ENCODE peak calls at places on chromosomes 5 and 9, in ten cellular contexts. Z, K, W, V, U, A, I, T, S and E are unnamed samples.

GRCh38 chr5:14451866-14452265 is 129.7 kb upstream of the OTULINL start:
- DNase-seq in Z (no peak), K (no peak), W (no peak), V (no peak), U (no peak), A (no peak), I (no peak), T (no peak), S (peak), E (no peak)

GRCh38 chr9:87827341-87827740 is 55.3 kb upstream of the SPATA31E1 start:
- DNase-seq in Z (no peak), K (no peak), W (no peak), V (no peak), U (no peak), A (no peak), I (no peak), T (no peak), S (no peak), E (no peak)

GRCh38 chr5:77066191-77066590 is 20.9 kb downstream of the ZBED3 start:
- DNase-seq in Z (no peak), K (no peak), W (no peak), V (no peak), U (no peak), A (no peak), I (no peak), T (no peak), S (no peak), E (no peak)

GRCh38 chr9:99978221-99978620 is 71.8 kb downstream of the STX17 start:
- DNase-seq in Z (no peak), K (no peak), W (no peak), V (no peak), U (no peak), A (no peak), I (no peak), T (no peak), S (no peak), E (no peak)

GRCh38 chr9:108439967-108440366 is 415.8 kb downstream of the ACTL7B start:
- DNase-seq in Z (no peak), K (no peak), W (no peak), V (no peak), U (no peak), A (no peak), I (peak), T (no peak), S (no peak), E (no peak)

GRCh38 chr5:81544351-81545001 is 150.5 kb upstream of the ACOT12 start:
- DNase-seq in Z (no peak), K (no peak), W (no peak), V (no peak), U (no peak), A (no peak), I (no peak), T (no peak), S (no peak), E (no peak)

GRCh38 chr5:41695920-41696582 is 174.2 kb downstream of the OXCT1 start:
- DNase-seq in Z (no peak), K (no peak), W (no peak), V (no peak), U (no peak), A (peak), I (no peak), T (no peak), S (no peak), E (no peak)

GRCh38 chr9:14906000-14906399 is 4.2 kb downstream of the FREM1 start:
- DNase-seq in Z (no peak), K (no peak), W (no peak), V (no peak), U (no peak), A (no peak), I (no peak), T (no peak), S (no peak), E (no peak)

GRCh38 chr5:98468188-98468869 is 305.1 kb upstream of the RGMB start:
- DNase-seq in Z (no peak), K (peak), W (no peak), V (no peak), U (no peak), A (no peak), I (peak), T (no peak), S (no peak), E (peak)

GRCh38 chr9:7451062-7451461 is 348.5 kb downstream of the DMAC1 start:
- DNase-seq in Z (no peak), K (no peak), W (no peak), V (no peak), U (no peak), A (no peak), I (no peak), T (no peak), S (no peak), E (no peak)

GRCh38 chr5:151822141-151822540 is 50.4 kb downstream of the G3BP1 start:
- DNase-seq in Z (no peak), K (no peak), W (no peak), V (no peak), U (no peak), A (no peak), I (no peak), T (no peak), S (no peak), E (no peak)

GRCh38 chr5:180235077-180235476 is 26.1 kb upstream of the RASGEF1C start:
- DNase-seq in Z (no peak), K (no peak), W (no peak), V (no peak), U (no peak), A (no peak), I (no peak), T (no peak), S (no peak), E (no peak)

GRCh38 chr9:105299190-105299854 is 54.9 kb downstream of the SLC44A1 start:
- DNase-seq in Z (no peak), K (peak), W (peak), V (peak), U (no peak), A (peak), I (peak), T (no peak), S (no peak), E (peak)

GRCh38 chr5:139462582-139463276 is at the start of gene ECSCR:
- DNase-seq in Z (no peak), K (no peak), W (no peak), V (no peak), U (no peak), A (no peak), I (no peak), T (no peak), S (no peak), E (no peak)

GRCh38 chr5:53130206-53130605 is 20.6 kb upstream of the MOCS2 start:
- DNase-seq in Z (no peak), K (no peak), W (no peak), V (no peak), U (no peak), A (no peak), I (peak), T (no peak), S (no peak), E (no peak)

GRCh38 chr5:151742870-151743294 is 15.5 kb downstream of the ATOX1 start:
- DNase-seq in Z (peak), K (no peak), W (peak), V (no peak), U (no peak), A (peak), I (peak), T (no peak), S (peak), E (peak)

GRCh38 chr5:100546041-100546440 is 10.9 kb downstream of the FAM174A start:
- DNase-seq in Z (no peak), K (no peak), W (no peak), V (no peak), U (no peak), A (no peak), I (no peak), T (no peak), S (no peak), E (no peak)

GRCh38 chr5:56447232-56447631 is 214.1 kb upstream of the ANKRD55 start:
- DNase-seq in Z (no peak), K (no peak), W (no peak), V (no peak), U (no peak), A (no peak), I (peak), T (no peak), S (no peak), E (no peak)

GRCh38 chr5:66960373-66961137 is 236.0 kb downstream of the CD180 start:
- DNase-seq in Z (no peak), K (no peak), W (no peak), V (no peak), U (no peak), A (no peak), I (peak), T (no peak), S (no peak), E (no peak)

GRCh38 chr9:73081979-73082657 is 69.5 kb upstream of the ANXA1 start:
- DNase-seq in Z (no peak), K (peak), W (no peak), V (peak), U (no peak), A (no peak), I (peak), T (no peak), S (no peak), E (peak)

GRCh38 chr5:176529116-176529823 is 7.9 kb downstream of the RNF44 start:
- DNase-seq in Z (no peak), K (no peak), W (no peak), V (no peak), U (peak), A (no peak), I (no peak), T (no peak), S (no peak), E (no peak)

GRCh38 chr5:77853353-77853907 is 77.3 kb upstream of the TBCA start:
- DNase-seq in Z (no peak), K (no peak), W (no peak), V (no peak), U (no peak), A (no peak), I (no peak), T (no peak), S (no peak), E (no peak)

GRCh38 chr9:132372177-132373095 is 17.6 kb upstream of the SETX start:
- DNase-seq in Z (peak), K (no peak), W (peak), V (no peak), U (peak), A (peak), I (peak), T (peak), S (no peak), E (peak)

GRCh38 chr5:134451618-134452505 is 40.2 kb upstream of the CDKN2AIPNL start:
- DNase-seq in Z (peak), K (no peak), W (peak), V (no peak), U (no peak), A (peak), I (peak), T (no peak), S (no peak), E (peak)

GRCh38 chr5:5304361-5305035 is 118.0 kb upstream of the ICE1 start:
- DNase-seq in Z (no peak), K (no peak), W (no peak), V (no peak), U (no peak), A (no peak), I (no peak), T (no peak), S (no peak), E (no peak)

GRCh38 chr9:135065151-135065550 is 22.3 kb upstream of the OLFM1 start:
- DNase-seq in Z (peak), K (no peak), W (peak), V (no peak), U (peak), A (no peak), I (no peak), T (peak), S (no peak), E (no peak)

GRCh38 chr5:135238622-135239460 is 160.2 kb downstream of the MACROH2A1 start:
- DNase-seq in Z (peak), K (no peak), W (peak), V (no peak), U (no peak), A (peak), I (no peak), T (no peak), S (peak), E (no peak)

GRCh38 chr9:18238752-18239151 is 235.2 kb upstream of the ADAMTSL1 start:
- DNase-seq in Z (no peak), K (no peak), W (no peak), V (no peak), U (no peak), A (no peak), I (no peak), T (no peak), S (no peak), E (peak)

GRCh38 chr9:16125637-16126036 is 572.8 kb downstream of the CCDC171 start:
- DNase-seq in Z (no peak), K (no peak), W (no peak), V (no peak), U (no peak), A (no peak), I (no peak), T (no peak), S (no peak), E (peak)

GRCh38 chr9:98491778-98492177 is 217.0 kb downstream of the GABBR2 start:
- DNase-seq in Z (no peak), K (no peak), W (no peak), V (no peak), U (no peak), A (no peak), I (peak), T (no peak), S (no peak), E (no peak)

GRCh38 chr9:105479846-105480245 is 32.0 kb downstream of the FSD1L start:
- DNase-seq in Z (no peak), K (no peak), W (no peak), V (no peak), U (no peak), A (no peak), I (no peak), T (no peak), S (no peak), E (no peak)

GRCh38 chr5:151719228-151719861 is 32.6 kb upstream of the SPARC start:
- DNase-seq in Z (no peak), K (no peak), W (peak), V (peak), U (no peak), A (peak), I (no peak), T (no peak), S (peak), E (peak)

GRCh38 chr5:144582046-144582445 is 411.4 kb downstream of the KCTD16 start:
- DNase-seq in Z (no peak), K (no peak), W (no peak), V (no peak), U (no peak), A (no peak), I (no peak), T (no peak), S (no peak), E (peak)

GRCh38 chr5:147551677-147552076 is 41.8 kb upstream of the DPYSL3 start:
- DNase-seq in Z (no peak), K (no peak), W (no peak), V (no peak), U (no peak), A (no peak), I (no peak), T (no peak), S (no peak), E (no peak)

GRCh38 chr9:99264070-99264469 is 42.0 kb downstream of the SEC61B start:
- DNase-seq in Z (no peak), K (no peak), W (no peak), V (peak), U (no peak), A (peak), I (no peak), T (no peak), S (peak), E (peak)

GRCh38 chr9:126592461-126592860 is 21.3 kb upstream of the LMX1B start:
- DNase-seq in Z (no peak), K (no peak), W (no peak), V (no peak), U (no peak), A (no peak), I (no peak), T (no peak), S (no peak), E (no peak)

GRCh38 chr9:84736076-84736475 is 66.5 kb downstream of the NTRK2 start:
- DNase-seq in Z (no peak), K (no peak), W (no peak), V (no peak), U (no peak), A (no peak), I (no peak), T (no peak), S (no peak), E (no peak)

GRCh38 chr9:121838757-121839669 is 187.6 kb downstream of the DAB2IP start:
- DNase-seq in Z (peak), K (no peak), W (peak), V (peak), U (no peak), A (no peak), I (no peak), T (no peak), S (peak), E (no peak)
- TF ChIP-seq CTCF in Z (no peak), K (no peak), W (no peak), V (no peak), U (no peak), A (peak), I (no peak), T (no peak), S (peak), E (no peak)

DNA sequence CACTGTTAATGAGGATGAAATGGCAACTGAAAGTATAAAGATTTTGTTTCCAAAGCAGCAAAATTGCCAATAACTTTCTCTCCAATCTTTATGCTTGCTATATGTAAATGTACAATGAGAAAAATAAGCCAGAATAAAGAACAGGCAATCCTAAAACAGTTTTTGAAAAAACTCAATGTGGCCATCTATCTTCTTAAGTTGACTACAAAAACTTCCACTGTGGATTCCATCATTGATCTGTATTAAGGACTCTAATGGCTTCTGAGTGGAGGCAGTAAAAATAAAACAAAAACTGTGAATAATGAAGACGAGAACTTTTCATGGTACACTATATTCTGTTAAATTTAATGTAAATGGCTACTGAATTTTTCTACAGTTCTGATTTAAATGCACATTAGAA is 382.9 kb downstream of the TMEM232 start:
- DNase-seq in Z (no peak), K (no peak), W (no peak), V (no peak), U (no peak), A (no peak), I (no peak), T (no peak), S (no peak), E (peak)
- TF ChIP-seq CTCF in Z (no peak), K (no peak), W (no peak), V (no peak), U (no peak), A (no peak), I (no peak), T (no peak), S (no peak), E (no peak)

GRCh38 chr5:32916648-32917047 is 205.5 kb downstream of the NPR3 start:
- DNase-seq in Z (no peak), K (peak), W (peak), V (peak), U (no peak), A (no peak), I (peak), T (no peak), S (peak), E (peak)
- TF ChIP-seq CTCF in Z (no peak), K (peak), W (peak), V (no peak), U (peak), A (peak), I (peak), T (no peak), S (peak), E (peak)

GRCh38 chr5:60387041-60387440 is 312.9 kb downstream of the DEPDC1B start:
- DNase-seq in Z (peak), K (no peak), W (no peak), V (no peak), U (no peak), A (no peak), I (no peak), T (no peak), S (no peak), E (no peak)

GRCh38 chr5:60377826-60378225 is 322.1 kb downstream of the DEPDC1B start:
- DNase-seq in Z (no peak), K (no peak), W (no peak), V (no peak), U (no peak), A (no peak), I (no peak), T (no peak), S (no peak), E (no peak)

GRCh38 chr5:60379907-60380306 is 320.1 kb downstream of the DEPDC1B start:
- DNase-seq in Z (no peak), K (no peak), W (no peak), V (no peak), U (no peak), A (no peak), I (no peak), T (no peak), S (no peak), E (no peak)

GRCh38 chr5:60386398-60386797 is 313.6 kb downstream of the DEPDC1B start:
- DNase-seq in Z (no peak), K (no peak), W (no peak), V (no peak), U (no peak), A (peak), I (no peak), T (no peak), S (no peak), E (no peak)

GRCh38 chr5:60382761-60383160 is 317.2 kb downstream of the DEPDC1B start:
- DNase-seq in Z (no peak), K (no peak), W (no peak), V (no peak), U (no peak), A (no peak), I (peak), T (no peak), S (no peak), E (peak)
- TF ChIP-seq CTCF in Z (no peak), K (peak), W (peak), V (peak), U (peak), A (peak), I (peak), T (no peak), S (no peak), E (peak)

DNA sequence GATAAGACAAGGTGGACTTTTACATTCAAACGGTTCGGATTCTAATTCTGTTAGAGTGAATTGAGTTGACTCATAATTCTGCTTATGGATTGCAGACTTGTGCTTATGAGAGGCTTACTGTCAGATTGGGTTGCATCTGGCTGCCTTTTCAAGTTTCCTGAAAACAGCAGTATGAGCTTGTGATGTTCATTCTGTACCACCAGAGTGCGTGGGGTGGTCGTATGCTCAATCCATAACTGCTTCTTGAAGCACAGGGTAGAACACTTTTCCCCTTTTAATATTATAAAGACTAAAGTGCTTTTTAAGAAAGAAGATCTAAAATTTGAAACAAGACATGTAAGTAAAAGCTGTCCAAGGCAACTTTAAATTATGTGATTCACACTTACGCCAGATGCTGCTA is 253.2 kb upstream of the ARRDC3 start:
- DNase-seq in Z (no peak), K (no peak), W (no peak), V (no peak), U (no peak), A (peak), I (no peak), T (no peak), S (no peak), E (no peak)
- TF ChIP-seq CTCF in Z (no peak), K (no peak), W (no peak), V (no peak), U (no peak), A (peak), I (no peak), T (no peak), S (no peak), E (no peak)

DNA sequence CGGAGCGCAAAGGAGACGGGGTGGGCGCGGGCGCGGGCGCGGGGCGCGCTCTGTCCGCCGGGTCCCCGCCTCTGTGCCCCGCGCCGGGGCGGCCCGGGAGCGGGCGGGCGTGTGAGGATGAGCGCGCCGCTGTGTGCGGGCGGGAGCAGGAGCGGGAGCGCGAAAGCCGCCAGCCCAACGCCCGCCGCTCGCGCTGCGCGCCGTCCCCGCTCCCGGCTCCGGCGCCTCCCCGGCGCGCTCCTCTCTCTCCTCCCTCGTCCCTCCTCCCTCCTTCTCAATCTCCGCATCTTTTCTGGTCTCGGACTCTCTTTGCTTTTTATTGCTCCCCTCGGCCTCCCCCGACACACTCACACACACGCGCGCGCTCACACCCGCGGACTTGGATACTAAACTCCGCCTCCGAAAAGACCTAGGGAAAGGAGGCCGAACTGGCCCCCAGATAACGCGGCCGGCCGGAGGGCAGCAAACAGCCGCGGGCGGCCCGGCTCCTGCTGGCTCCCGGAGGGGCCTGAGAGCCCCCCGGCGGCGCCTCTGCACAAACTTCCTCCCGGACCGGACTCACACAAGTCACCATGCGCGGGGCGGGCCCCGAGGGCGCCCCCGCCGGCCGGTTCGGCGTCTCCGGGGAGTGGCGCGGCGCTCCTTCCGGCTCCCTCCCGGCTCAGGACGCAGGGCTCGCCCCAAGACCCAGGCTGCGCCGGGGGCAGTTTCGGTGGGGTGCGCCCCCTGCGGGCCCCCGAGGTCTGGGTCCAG is at the start of gene FIBCD1:
- DNase-seq in Z (no peak), K (no peak), W (no peak), V (peak), U (no peak), A (peak), I (peak), T (no peak), S (peak), E (no peak)
- TF ChIP-seq CTCF in Z (no peak), K (no peak), W (peak), V (peak), U (peak), A (peak), I (peak), T (no peak), S (peak), E (peak)

GRCh38 chr9:133540336-133541025 is 6.0 kb downstream of the ADAMTSL2 start:
- DNase-seq in Z (no peak), K (no peak), W (no peak), V (no peak), U (no peak), A (no peak), I (no peak), T (no peak), S (peak), E (no peak)
- TF ChIP-seq CTCF in Z (no peak), K (no peak), W (no peak), V (no peak), U (no peak), A (no peak), I (no peak), T (no peak), S (peak), E (no peak)